ENCODE peak calls at places on chromosomes 2 and 18, in seven cellular contexts. Z, P, E, V, J, Y and C are unnamed samples.

GRCh38 chr2:131026914-131027313 is 66.3 kb downstream of the FAM168B start:
- DNase-seq in Z (no peak), P (no peak), E (no peak), V (no peak), J (no peak), Y (no peak), C (no peak)

GRCh38 chr2:36366491-36367120 is 11.0 kb downstream of the CRIM1 start:
- DNase-seq in Z (no peak), P (no peak), E (peak; percentile 11), V (no peak), J (peak; percentile 61), Y (no peak), C (no peak)

GRCh38 chr2:231701456-231702373 is 6.6 kb upstream of the PTMA start:
- DNase-seq in Z (no peak), P (peak; percentile 57), E (peak; percentile 57), V (no peak), J (peak; percentile 34), Y (no peak), C (no peak)

GRCh38 chr2:169005994-169006393 is 25.1 kb downstream of the ABCB11 start:
- DNase-seq in Z (no peak), P (no peak), E (no peak), V (no peak), J (no peak), Y (no peak), C (no peak)

GRCh38 chr2:119196301-119197124 is 27.1 kb upstream of the STEAP3 start:
- DNase-seq in Z (peak; percentile 27), P (no peak), E (peak; percentile 30), V (no peak), J (no peak), Y (no peak), C (peak; percentile 53)

GRCh38 chr2:26269571-26270170 is 24.9 kb downstream of the HADHB start:
- DNase-seq in Z (no peak), P (peak; percentile 33), E (no peak), V (no peak), J (no peak), Y (no peak), C (no peak)

GRCh38 chr18:36386150-36386920 is 88.8 kb downstream of the FHOD3 start:
- DNase-seq in Z (no peak), P (no peak), E (no peak), V (no peak), J (no peak), Y (no peak), C (no peak)

GRCh38 chr2:111022630-111023029 is 98.1 kb upstream of the BCL2L11 start:
- DNase-seq in Z (no peak), P (no peak), E (no peak), V (no peak), J (no peak), Y (no peak), C (no peak)

GRCh38 chr2:157302492-157303099 is 23.0 kb downstream of the ERMN start:
- DNase-seq in Z (peak; percentile 53), P (peak; percentile 44), E (peak; percentile 97), V (peak; percentile 41), J (peak; percentile 57), Y (no peak), C (no peak)

GRCh38 chr2:108967757-108968156 is 21.3 kb downstream of the EDAR start:
- DNase-seq in Z (no peak), P (no peak), E (no peak), V (no peak), J (no peak), Y (no peak), C (no peak)
- H2BK120ac ChIP-seq in Z (no peak overlapping the region), P (no peak overlapping the region), E (no peak overlapping the region), V (no peak overlapping the region), J (no peak overlapping the region), Y (no peak overlapping the region), C (no peak overlapping the region)

DNA sequence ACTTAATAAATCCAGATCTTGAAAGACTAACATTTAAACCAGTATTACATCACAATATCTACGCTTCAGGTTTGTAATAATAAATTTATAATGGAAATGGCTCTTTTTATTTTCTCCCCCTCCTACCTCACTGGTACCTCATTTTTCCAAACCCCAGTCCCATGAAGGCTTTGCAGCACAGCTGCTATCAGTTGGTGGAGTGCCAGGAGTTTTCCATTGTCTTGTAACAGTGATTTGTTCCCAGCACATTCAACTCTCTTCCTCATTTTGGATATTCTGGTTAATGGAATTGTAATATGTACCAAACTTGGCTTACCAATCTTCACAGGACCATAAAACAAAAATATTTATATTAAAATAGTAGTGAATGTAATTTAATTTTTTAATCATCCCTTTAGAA is 91.2 kb downstream of the VRK2 start:
- DNase-seq in Z (no peak), P (no peak), E (no peak), V (no peak), J (no peak), Y (no peak), C (no peak)
- H2BK120ac ChIP-seq in Z (no peak overlapping the region), P (no peak overlapping the region), E (no peak overlapping the region), V (no peak overlapping the region), J (no peak overlapping the region), Y (no peak overlapping the region), C (no peak overlapping the region)

DNA sequence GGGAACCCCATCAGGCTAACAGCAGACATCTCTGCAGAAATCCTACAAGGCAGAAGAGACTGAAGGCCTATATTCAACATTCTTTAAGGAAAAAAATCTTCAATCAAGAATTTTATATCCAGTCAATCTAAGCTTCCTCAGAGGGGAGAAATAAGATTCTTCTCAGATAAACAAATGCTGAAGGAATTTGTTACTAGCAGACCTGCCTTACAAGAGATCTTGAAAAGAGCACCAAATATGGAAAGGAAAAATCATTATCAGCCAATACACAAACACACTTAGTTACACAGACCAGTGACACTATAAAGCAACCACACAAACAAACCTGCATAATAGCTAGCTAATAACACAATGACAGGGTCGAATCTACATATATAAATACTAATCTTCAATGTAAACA is 96.5 kb downstream of the SUCLG1 start:
- DNase-seq in Z (no peak), P (no peak), E (no peak), V (no peak), J (no peak), Y (no peak), C (no peak)
- H2BK120ac ChIP-seq in Z (no peak overlapping the region), P (no peak overlapping the region), E (no peak overlapping the region), V (no peak overlapping the region), J (no peak overlapping the region), Y (no peak overlapping the region), C (no peak overlapping the region)

DNA sequence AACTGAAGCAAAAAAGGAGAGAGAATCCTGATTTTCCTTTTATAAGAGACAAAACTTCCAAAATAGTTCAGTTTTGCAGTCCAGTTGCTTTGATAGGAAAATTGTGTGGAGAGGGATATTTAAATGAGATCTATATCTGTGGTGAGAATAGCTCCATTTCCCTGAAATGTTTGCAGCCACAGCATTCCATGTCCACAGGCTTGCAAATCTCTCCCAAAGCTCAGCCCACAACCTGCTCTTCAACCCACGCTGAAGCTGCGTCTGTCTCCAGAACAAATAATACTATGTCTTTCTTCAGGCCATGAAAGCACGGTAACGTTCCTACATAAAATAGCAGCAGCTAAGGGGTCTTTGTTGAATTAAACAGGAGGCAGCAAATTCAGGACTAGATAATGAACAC is 31.8 kb downstream of the TMEM17 start:
- DNase-seq in Z (no peak), P (no peak), E (no peak), V (no peak), J (peak; percentile 15), Y (no peak), C (no peak)
- H2BK120ac ChIP-seq in Z (no peak overlapping the region), P (no peak overlapping the region), E (no peak overlapping the region), V (no peak overlapping the region), J (no peak overlapping the region), Y (no peak overlapping the region), C (no peak overlapping the region)

DNA sequence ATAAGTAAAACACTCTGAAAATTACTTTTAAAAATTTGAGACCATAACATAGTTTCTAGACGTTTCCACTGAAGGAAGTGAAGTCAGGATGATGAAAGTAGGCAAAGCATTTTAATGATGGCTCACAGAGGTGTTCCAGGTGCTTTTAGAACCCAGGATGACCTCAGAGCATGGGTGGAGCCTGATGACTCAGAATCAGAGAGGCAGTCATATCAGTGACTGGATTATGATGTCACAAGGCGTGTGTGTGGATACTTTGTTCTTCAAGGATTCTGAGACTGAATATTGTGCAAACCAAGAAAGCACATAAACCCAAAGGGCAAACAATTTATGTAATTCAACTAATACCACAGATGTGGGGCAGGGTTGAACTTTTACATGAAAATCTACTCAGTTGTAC is 208.0 kb upstream of the FBXO11 start:
- DNase-seq in Z (no peak), P (peak; percentile 77), E (peak; percentile 97), V (no peak), J (peak; percentile 82), Y (no peak), C (no peak)
- H2BK120ac ChIP-seq in Z (no peak overlapping the region), P (no peak overlapping the region), E (no peak overlapping the region), V (no peak overlapping the region), J (peak overlapping the region; percentile 5), Y (no peak overlapping the region), C (no peak overlapping the region)

GRCh38 chr2:162242586-162243304 is 500 bp downstream of the FAP start:
- DNase-seq in Z (no peak), P (peak; percentile 88), E (peak; percentile 79), V (peak; percentile 37), J (peak; percentile 84), Y (no peak), C (no peak)
- H2BK120ac ChIP-seq in Z (no peak overlapping the region), P (peak overlapping the region; percentile 96), E (peak overlapping the region; percentile 98), V (no peak overlapping the region), J (no peak overlapping the region), Y (no peak overlapping the region), C (no peak overlapping the region)